ENCODE peak calls at places on chromosomes 2 and 18, in seven cellular contexts. One of them, this sample, is unnamed.
A peak's percentile ranks its signal among the peaks of the same experiment; 100 is the strongest.

GRCh38 chr2:172344159-172344558 is 83.2 kb upstream of the ITGA6 start:
- DNase-seq in effector memory CD4-positive, alpha-beta T cell: no peak
- DNase-seq in naive thymus-derived CD4-positive, alpha-beta T cell: no peak
- DNase-seq in CD8-positive, alpha-beta memory T cell: no peak
- DNase-seq in mesendoderm: no peak
- DNase-seq in lower lobe of right lung: no peak
- DNase-seq in uterus: no peak
- DNase-seq in this sample: no peak

GRCh38 chr18:78792736-78793135 is 186.9 kb upstream of the SALL3 start:
- DNase-seq in effector memory CD4-positive, alpha-beta T cell: no peak
- DNase-seq in naive thymus-derived CD4-positive, alpha-beta T cell: no peak
- DNase-seq in CD8-positive, alpha-beta memory T cell: no peak
- DNase-seq in mesendoderm: no peak
- DNase-seq in lower lobe of right lung: no peak
- DNase-seq in uterus: no peak
- DNase-seq in this sample: no peak

GRCh38 chr2:237474511-237474911 is 12.5 kb upstream of the MLPH start:
- DNase-seq in effector memory CD4-positive, alpha-beta T cell: no peak
- DNase-seq in naive thymus-derived CD4-positive, alpha-beta T cell: no peak
- DNase-seq in CD8-positive, alpha-beta memory T cell: no peak
- DNase-seq in mesendoderm: no peak
- DNase-seq in lower lobe of right lung: peak; percentile 74
- DNase-seq in uterus: peak; percentile 63
- DNase-seq in this sample: no peak

GRCh38 chr2:240505946-240506345 is 51.8 kb downstream of the ANKMY1 start:
- DNase-seq in effector memory CD4-positive, alpha-beta T cell: no peak
- DNase-seq in naive thymus-derived CD4-positive, alpha-beta T cell: no peak
- DNase-seq in CD8-positive, alpha-beta memory T cell: no peak
- DNase-seq in mesendoderm: no peak
- DNase-seq in lower lobe of right lung: peak; percentile 27
- DNase-seq in uterus: no peak
- DNase-seq in this sample: peak; percentile 22

GRCh38 chr18:79856119-79857080 is 58.7 kb downstream of the KCNG2 start:
- DNase-seq in effector memory CD4-positive, alpha-beta T cell: no peak
- DNase-seq in naive thymus-derived CD4-positive, alpha-beta T cell: no peak
- DNase-seq in CD8-positive, alpha-beta memory T cell: no peak
- DNase-seq in mesendoderm: peak; percentile 92
- DNase-seq in lower lobe of right lung: no peak
- DNase-seq in uterus: no peak
- DNase-seq in this sample: peak; percentile 85

GRCh38 chr2:201232125-201232815 is 28.1 kb upstream of the CASP8 start:
- DNase-seq in effector memory CD4-positive, alpha-beta T cell: peak; percentile 77
- DNase-seq in naive thymus-derived CD4-positive, alpha-beta T cell: peak; percentile 91
- DNase-seq in CD8-positive, alpha-beta memory T cell: peak; percentile 86
- DNase-seq in mesendoderm: peak; percentile 98
- DNase-seq in lower lobe of right lung: peak; percentile 96
- DNase-seq in uterus: peak; percentile 79
- DNase-seq in this sample: peak; percentile 98

GRCh38 chr18:62863629-62864028 is 148.3 kb downstream of the PHLPP1 start:
- DNase-seq in effector memory CD4-positive, alpha-beta T cell: no peak
- DNase-seq in naive thymus-derived CD4-positive, alpha-beta T cell: no peak
- DNase-seq in CD8-positive, alpha-beta memory T cell: no peak
- DNase-seq in mesendoderm: peak; percentile 78
- DNase-seq in lower lobe of right lung: no peak
- DNase-seq in uterus: no peak
- DNase-seq in this sample: no peak

GRCh38 chr2:217394510-217395351 is 534.9 kb upstream of the TNP1 start:
- DNase-seq in effector memory CD4-positive, alpha-beta T cell: no peak
- DNase-seq in naive thymus-derived CD4-positive, alpha-beta T cell: no peak
- DNase-seq in CD8-positive, alpha-beta memory T cell: no peak
- DNase-seq in mesendoderm: no peak
- DNase-seq in lower lobe of right lung: no peak
- DNase-seq in uterus: peak; percentile 54
- DNase-seq in this sample: no peak

GRCh38 chr2:23292024-23292423 is 93.0 kb upstream of the KLHL29 start:
- DNase-seq in effector memory CD4-positive, alpha-beta T cell: no peak
- DNase-seq in naive thymus-derived CD4-positive, alpha-beta T cell: no peak
- DNase-seq in CD8-positive, alpha-beta memory T cell: no peak
- DNase-seq in mesendoderm: peak; percentile 37
- DNase-seq in lower lobe of right lung: no peak
- DNase-seq in uterus: no peak
- DNase-seq in this sample: no peak

DNA sequence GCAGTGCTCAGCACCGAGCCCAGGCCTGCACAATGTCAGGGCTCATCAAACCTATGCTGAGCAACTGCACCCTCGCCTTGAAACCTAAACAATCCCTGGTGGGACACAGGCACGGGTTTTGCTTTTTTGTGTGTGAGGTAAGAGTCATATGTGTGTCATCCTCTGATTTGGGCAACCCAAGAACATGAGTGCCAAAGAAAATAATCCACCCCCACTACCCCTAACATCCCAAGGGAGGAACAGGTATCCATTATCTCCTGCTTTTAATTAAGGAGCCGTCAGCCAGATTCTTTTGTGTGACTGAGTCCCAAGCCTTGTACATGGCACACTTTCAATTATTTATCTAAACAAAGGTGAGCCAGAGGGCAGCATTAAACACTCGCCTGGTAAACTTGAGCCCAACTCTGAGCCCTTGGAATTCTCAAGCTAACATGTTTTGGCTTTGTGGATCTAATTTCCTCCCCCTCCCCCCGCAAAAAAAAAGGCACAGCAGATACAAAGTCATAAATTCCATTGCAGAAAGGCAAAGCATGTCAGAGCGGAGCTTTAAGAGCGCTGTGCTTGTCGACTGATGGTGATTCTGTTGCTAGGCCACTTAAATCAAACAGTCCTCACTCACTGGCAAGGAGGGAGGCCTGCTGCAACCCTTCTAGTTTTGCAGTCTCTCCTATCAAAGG is 143.3 kb upstream of the LMAN1 start:
- DNase-seq in effector memory CD4-positive, alpha-beta T cell: no peak
- DNase-seq in naive thymus-derived CD4-positive, alpha-beta T cell: no peak
- DNase-seq in CD8-positive, alpha-beta memory T cell: no peak
- DNase-seq in mesendoderm: no peak
- DNase-seq in lower lobe of right lung: no peak
- DNase-seq in uterus: peak; percentile 74
- DNase-seq in this sample: no peak
- H3K27ac ChIP-seq in effector memory CD4-positive, alpha-beta T cell: no peak overlapping the region
- H3K27ac ChIP-seq in naive thymus-derived CD4-positive, alpha-beta T cell: no peak overlapping the region
- H3K27ac ChIP-seq in CD8-positive, alpha-beta memory T cell: no peak overlapping the region
- H3K27ac ChIP-seq in mesendoderm: no peak overlapping the region
- H3K27ac ChIP-seq in lower lobe of right lung: peak overlapping the region; percentile 70
- H3K27ac ChIP-seq in uterus: peak overlapping the region; percentile 74
- H3K27ac ChIP-seq in this sample: no peak overlapping the region

GRCh38 chr2:27080140-27080469 is 1.7 kb downstream of the EMILIN1 start:
- DNase-seq in effector memory CD4-positive, alpha-beta T cell: no peak
- DNase-seq in naive thymus-derived CD4-positive, alpha-beta T cell: no peak
- DNase-seq in CD8-positive, alpha-beta memory T cell: no peak
- DNase-seq in mesendoderm: no peak
- DNase-seq in lower lobe of right lung: no peak
- DNase-seq in uterus: no peak
- DNase-seq in this sample: no peak

GRCh38 chr2:27083410-27084296 is 2.9 kb upstream of the KHK start:
- DNase-seq in effector memory CD4-positive, alpha-beta T cell: no peak
- DNase-seq in naive thymus-derived CD4-positive, alpha-beta T cell: no peak
- DNase-seq in CD8-positive, alpha-beta memory T cell: no peak
- DNase-seq in mesendoderm: peak; percentile 23
- DNase-seq in lower lobe of right lung: no peak
- DNase-seq in uterus: peak; percentile 17
- DNase-seq in this sample: no peak

GRCh38 chr2:27082773-27083409 is 3.7 kb upstream of the KHK start:
- DNase-seq in effector memory CD4-positive, alpha-beta T cell: no peak
- DNase-seq in naive thymus-derived CD4-positive, alpha-beta T cell: no peak
- DNase-seq in CD8-positive, alpha-beta memory T cell: no peak
- DNase-seq in mesendoderm: no peak
- DNase-seq in lower lobe of right lung: no peak
- DNase-seq in uterus: peak; percentile 24
- DNase-seq in this sample: no peak

GRCh38 chr2:27080603-27080938 is 2.2 kb downstream of the EMILIN1 start:
- DNase-seq in effector memory CD4-positive, alpha-beta T cell: no peak
- DNase-seq in naive thymus-derived CD4-positive, alpha-beta T cell: no peak
- DNase-seq in CD8-positive, alpha-beta memory T cell: no peak
- DNase-seq in mesendoderm: no peak
- DNase-seq in lower lobe of right lung: no peak
- DNase-seq in uterus: no peak
- DNase-seq in this sample: no peak

GRCh38 chr2:27081984-27082772 is 3.8 kb downstream of the EMILIN1 start:
- DNase-seq in effector memory CD4-positive, alpha-beta T cell: no peak
- DNase-seq in naive thymus-derived CD4-positive, alpha-beta T cell: no peak
- DNase-seq in CD8-positive, alpha-beta memory T cell: no peak
- DNase-seq in mesendoderm: no peak
- DNase-seq in lower lobe of right lung: no peak
- DNase-seq in uterus: peak; percentile 11
- DNase-seq in this sample: no peak
- H3K27ac ChIP-seq in effector memory CD4-positive, alpha-beta T cell: peak overlapping the region; percentile 63
- H3K27ac ChIP-seq in naive thymus-derived CD4-positive, alpha-beta T cell: peak overlapping the region; percentile 69
- H3K27ac ChIP-seq in CD8-positive, alpha-beta memory T cell: peak overlapping the region; percentile 68
- H3K27ac ChIP-seq in mesendoderm: no peak overlapping the region
- H3K27ac ChIP-seq in lower lobe of right lung: peak overlapping the region; percentile 85
- H3K27ac ChIP-seq in uterus: peak overlapping the region; percentile 55
- H3K27ac ChIP-seq in this sample: no peak overlapping the region

GRCh38 chr2:37682473-37682872 is 11.0 kb upstream of the CDC42EP3 start:
- DNase-seq in effector memory CD4-positive, alpha-beta T cell: no peak
- DNase-seq in naive thymus-derived CD4-positive, alpha-beta T cell: no peak
- DNase-seq in CD8-positive, alpha-beta memory T cell: no peak
- DNase-seq in mesendoderm: no peak
- DNase-seq in lower lobe of right lung: no peak
- DNase-seq in uterus: no peak
- DNase-seq in this sample: no peak

GRCh38 chr2:37683926-37684780 is 12.7 kb upstream of the CDC42EP3 start:
- DNase-seq in effector memory CD4-positive, alpha-beta T cell: no peak
- DNase-seq in naive thymus-derived CD4-positive, alpha-beta T cell: peak; percentile 58
- DNase-seq in CD8-positive, alpha-beta memory T cell: no peak
- DNase-seq in mesendoderm: no peak
- DNase-seq in lower lobe of right lung: no peak
- DNase-seq in uterus: no peak
- DNase-seq in this sample: no peak

GRCh38 chr2:37686792-37687595 is 15.6 kb upstream of the CDC42EP3 start:
- DNase-seq in effector memory CD4-positive, alpha-beta T cell: no peak
- DNase-seq in naive thymus-derived CD4-positive, alpha-beta T cell: no peak
- DNase-seq in CD8-positive, alpha-beta memory T cell: no peak
- DNase-seq in mesendoderm: no peak
- DNase-seq in lower lobe of right lung: no peak
- DNase-seq in uterus: no peak
- DNase-seq in this sample: no peak

GRCh38 chr2:37683241-37683640 is 11.8 kb upstream of the CDC42EP3 start:
- DNase-seq in effector memory CD4-positive, alpha-beta T cell: no peak
- DNase-seq in naive thymus-derived CD4-positive, alpha-beta T cell: no peak
- DNase-seq in CD8-positive, alpha-beta memory T cell: no peak
- DNase-seq in mesendoderm: no peak
- DNase-seq in lower lobe of right lung: no peak
- DNase-seq in uterus: no peak
- DNase-seq in this sample: no peak

GRCh38 chr2:37684809-37685208 is 13.4 kb upstream of the CDC42EP3 start:
- DNase-seq in effector memory CD4-positive, alpha-beta T cell: no peak
- DNase-seq in naive thymus-derived CD4-positive, alpha-beta T cell: no peak
- DNase-seq in CD8-positive, alpha-beta memory T cell: no peak
- DNase-seq in mesendoderm: no peak
- DNase-seq in lower lobe of right lung: no peak
- DNase-seq in uterus: no peak
- DNase-seq in this sample: no peak
- H3K27ac ChIP-seq in effector memory CD4-positive, alpha-beta T cell: no peak overlapping the region
- H3K27ac ChIP-seq in naive thymus-derived CD4-positive, alpha-beta T cell: no peak overlapping the region
- H3K27ac ChIP-seq in CD8-positive, alpha-beta memory T cell: no peak overlapping the region
- H3K27ac ChIP-seq in mesendoderm: no peak overlapping the region
- H3K27ac ChIP-seq in lower lobe of right lung: no peak overlapping the region
- H3K27ac ChIP-seq in uterus: no peak overlapping the region
- H3K27ac ChIP-seq in this sample: no peak overlapping the region

DNA sequence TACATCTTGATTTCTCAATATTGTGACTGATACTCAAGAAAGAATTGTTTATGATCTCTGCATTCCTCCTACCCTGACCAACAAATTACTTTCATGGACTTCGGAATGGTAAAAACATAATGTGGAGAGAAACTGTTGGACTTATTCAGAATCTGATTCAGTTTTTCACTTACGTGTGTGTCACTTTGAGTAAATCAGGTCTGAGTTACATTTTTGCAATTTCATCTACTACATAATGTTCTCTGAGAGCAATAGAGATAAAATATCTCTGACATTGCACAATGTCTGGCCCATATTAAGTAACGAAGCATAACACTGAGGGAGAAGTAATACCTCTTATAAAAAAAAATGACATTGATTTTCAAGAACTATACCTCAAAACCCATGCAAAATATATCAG is 1337.9 kb upstream of the CHAC2 start:
- DNase-seq in effector memory CD4-positive, alpha-beta T cell: no peak
- DNase-seq in naive thymus-derived CD4-positive, alpha-beta T cell: no peak
- DNase-seq in CD8-positive, alpha-beta memory T cell: no peak
- DNase-seq in mesendoderm: no peak
- DNase-seq in lower lobe of right lung: no peak
- DNase-seq in uterus: no peak
- DNase-seq in this sample: no peak
- H3K27ac ChIP-seq in effector memory CD4-positive, alpha-beta T cell: no peak overlapping the region
- H3K27ac ChIP-seq in naive thymus-derived CD4-positive, alpha-beta T cell: no peak overlapping the region
- H3K27ac ChIP-seq in CD8-positive, alpha-beta memory T cell: no peak overlapping the region
- H3K27ac ChIP-seq in mesendoderm: no peak overlapping the region
- H3K27ac ChIP-seq in lower lobe of right lung: no peak overlapping the region
- H3K27ac ChIP-seq in uterus: no peak overlapping the region
- H3K27ac ChIP-seq in this sample: no peak overlapping the region

GRCh38 chr2:69685321-69686048 is 41.9 kb upstream of the AAK1 start:
- DNase-seq in effector memory CD4-positive, alpha-beta T cell: no peak
- DNase-seq in naive thymus-derived CD4-positive, alpha-beta T cell: no peak
- DNase-seq in CD8-positive, alpha-beta memory T cell: peak; percentile 2
- DNase-seq in mesendoderm: no peak
- DNase-seq in lower lobe of right lung: no peak
- DNase-seq in uterus: no peak
- DNase-seq in this sample: no peak

GRCh38 chr2:69688212-69688611 is 44.7 kb upstream of the AAK1 start:
- DNase-seq in effector memory CD4-positive, alpha-beta T cell: no peak
- DNase-seq in naive thymus-derived CD4-positive, alpha-beta T cell: no peak
- DNase-seq in CD8-positive, alpha-beta memory T cell: no peak
- DNase-seq in mesendoderm: no peak
- DNase-seq in lower lobe of right lung: no peak
- DNase-seq in uterus: no peak
- DNase-seq in this sample: no peak

GRCh38 chr2:69686855-69687254 is 43.3 kb upstream of the AAK1 start:
- DNase-seq in effector memory CD4-positive, alpha-beta T cell: no peak
- DNase-seq in naive thymus-derived CD4-positive, alpha-beta T cell: no peak
- DNase-seq in CD8-positive, alpha-beta memory T cell: no peak
- DNase-seq in mesendoderm: no peak
- DNase-seq in lower lobe of right lung: no peak
- DNase-seq in uterus: peak; percentile 68
- DNase-seq in this sample: no peak

GRCh38 chr2:69682525-69682924 is 39.0 kb upstream of the AAK1 start:
- DNase-seq in effector memory CD4-positive, alpha-beta T cell: no peak
- DNase-seq in naive thymus-derived CD4-positive, alpha-beta T cell: no peak
- DNase-seq in CD8-positive, alpha-beta memory T cell: no peak
- DNase-seq in mesendoderm: no peak
- DNase-seq in lower lobe of right lung: no peak
- DNase-seq in uterus: no peak
- DNase-seq in this sample: no peak

GRCh38 chr2:69683170-69683971 is 39.8 kb upstream of the AAK1 start:
- DNase-seq in effector memory CD4-positive, alpha-beta T cell: no peak
- DNase-seq in naive thymus-derived CD4-positive, alpha-beta T cell: no peak
- DNase-seq in CD8-positive, alpha-beta memory T cell: no peak
- DNase-seq in mesendoderm: peak; percentile 19
- DNase-seq in lower lobe of right lung: no peak
- DNase-seq in uterus: peak; percentile 80
- DNase-seq in this sample: no peak
- H3K27ac ChIP-seq in effector memory CD4-positive, alpha-beta T cell: no peak overlapping the region
- H3K27ac ChIP-seq in naive thymus-derived CD4-positive, alpha-beta T cell: peak overlapping the region; percentile 25
- H3K27ac ChIP-seq in CD8-positive, alpha-beta memory T cell: no peak overlapping the region
- H3K27ac ChIP-seq in mesendoderm: no peak overlapping the region
- H3K27ac ChIP-seq in lower lobe of right lung: peak overlapping the region; percentile 48
- H3K27ac ChIP-seq in uterus: peak overlapping the region; percentile 87
- H3K27ac ChIP-seq in this sample: no peak overlapping the region